ENCODE peak calls at places on chromosomes 5 and 9, in eight cellular contexts. One of them, this sample, is unnamed.
A peak's percentile ranks its signal among the peaks of the same experiment; 100 is the strongest.

GRCh38 chr9:117341161-117341560 is 73.7 kb downstream of the ASTN2 start:
- DNase-seq in GM23248: no peak
- DNase-seq in fibroblast of lung: no peak
- DNase-seq in effector memory CD4-positive, alpha-beta T cell: no peak
- DNase-seq in Karpas-422: no peak
- DNase-seq in CD8-positive, alpha-beta T cell: no peak
- DNase-seq in heart left ventricle: no peak
- DNase-seq in cardiac muscle cell: no peak
- DNase-seq in this sample: no peak

GRCh38 chr5:143314664-143315063 is 88.8 kb downstream of the NR3C1 start:
- DNase-seq in GM23248: peak; percentile 92
- DNase-seq in fibroblast of lung: peak; percentile 96
- DNase-seq in effector memory CD4-positive, alpha-beta T cell: no peak
- DNase-seq in Karpas-422: peak; percentile 57
- DNase-seq in CD8-positive, alpha-beta T cell: no peak
- DNase-seq in heart left ventricle: no peak
- DNase-seq in cardiac muscle cell: no peak
- DNase-seq in this sample: no peak

GRCh38 chr9:33446507-33447403 is 638 bp downstream of the AQP3 start:
- DNase-seq in GM23248: peak; percentile 70
- DNase-seq in fibroblast of lung: peak; percentile 58
- DNase-seq in effector memory CD4-positive, alpha-beta T cell: peak; percentile 57
- DNase-seq in Karpas-422: no peak
- DNase-seq in CD8-positive, alpha-beta T cell: peak; percentile 50
- DNase-seq in heart left ventricle: peak; percentile 78
- DNase-seq in cardiac muscle cell: no peak
- DNase-seq in this sample: peak; percentile 75

GRCh38 chr9:15157371-15157770 is 149.6 kb downstream of the TTC39B start:
- DNase-seq in GM23248: peak; percentile 47
- DNase-seq in fibroblast of lung: peak; percentile 72
- DNase-seq in effector memory CD4-positive, alpha-beta T cell: no peak
- DNase-seq in Karpas-422: no peak
- DNase-seq in CD8-positive, alpha-beta T cell: no peak
- DNase-seq in heart left ventricle: no peak
- DNase-seq in cardiac muscle cell: no peak
- DNase-seq in this sample: no peak

GRCh38 chr5:27830551-27830950 is 792.2 kb upstream of the CDH9 start:
- DNase-seq in GM23248: peak; percentile 0
- DNase-seq in fibroblast of lung: peak; percentile 62
- DNase-seq in effector memory CD4-positive, alpha-beta T cell: no peak
- DNase-seq in Karpas-422: no peak
- DNase-seq in CD8-positive, alpha-beta T cell: no peak
- DNase-seq in heart left ventricle: no peak
- DNase-seq in cardiac muscle cell: no peak
- DNase-seq in this sample: no peak

GRCh38 chr9:106019702-106020101 is 325.4 kb downstream of the TMEM38B start:
- DNase-seq in GM23248: no peak
- DNase-seq in fibroblast of lung: no peak
- DNase-seq in effector memory CD4-positive, alpha-beta T cell: no peak
- DNase-seq in Karpas-422: no peak
- DNase-seq in CD8-positive, alpha-beta T cell: no peak
- DNase-seq in heart left ventricle: no peak
- DNase-seq in cardiac muscle cell: no peak
- DNase-seq in this sample: no peak

GRCh38 chr9:80787636-80788035 is 901.7 kb downstream of the TLE1 start:
- DNase-seq in GM23248: no peak
- DNase-seq in fibroblast of lung: no peak
- DNase-seq in effector memory CD4-positive, alpha-beta T cell: no peak
- DNase-seq in Karpas-422: no peak
- DNase-seq in CD8-positive, alpha-beta T cell: no peak
- DNase-seq in heart left ventricle: no peak
- DNase-seq in cardiac muscle cell: no peak
- DNase-seq in this sample: no peak

GRCh38 chr5:80761176-80761575 is 106.4 kb upstream of the DHFR start:
- DNase-seq in GM23248: no peak
- DNase-seq in fibroblast of lung: no peak
- DNase-seq in effector memory CD4-positive, alpha-beta T cell: no peak
- DNase-seq in Karpas-422: no peak
- DNase-seq in CD8-positive, alpha-beta T cell: no peak
- DNase-seq in heart left ventricle: no peak
- DNase-seq in cardiac muscle cell: no peak
- DNase-seq in this sample: no peak

GRCh38 chr9:26341545-26341944 is 551.1 kb downstream of the CAAP1 start:
- DNase-seq in GM23248: no peak
- DNase-seq in fibroblast of lung: no peak
- DNase-seq in effector memory CD4-positive, alpha-beta T cell: no peak
- DNase-seq in Karpas-422: no peak
- DNase-seq in CD8-positive, alpha-beta T cell: no peak
- DNase-seq in heart left ventricle: no peak
- DNase-seq in cardiac muscle cell: no peak
- DNase-seq in this sample: no peak

GRCh38 chr5:116521173-116521872 is 53.3 kb downstream of the SEMA6A start:
- DNase-seq in GM23248: peak; percentile 2
- DNase-seq in fibroblast of lung: no peak
- DNase-seq in effector memory CD4-positive, alpha-beta T cell: no peak
- DNase-seq in Karpas-422: no peak
- DNase-seq in CD8-positive, alpha-beta T cell: no peak
- DNase-seq in heart left ventricle: peak; percentile 59
- DNase-seq in cardiac muscle cell: no peak
- DNase-seq in this sample: no peak

GRCh38 chr9:91782711-91783214 is 167.3 kb downstream of the ROR2 start:
- DNase-seq in GM23248: no peak
- DNase-seq in fibroblast of lung: no peak
- DNase-seq in effector memory CD4-positive, alpha-beta T cell: no peak
- DNase-seq in Karpas-422: no peak
- DNase-seq in CD8-positive, alpha-beta T cell: no peak
- DNase-seq in heart left ventricle: no peak
- DNase-seq in cardiac muscle cell: no peak
- DNase-seq in this sample: no peak

GRCh38 chr9:86202338-86202882 is 57.0 kb downstream of the C9orf153 start:
- DNase-seq in GM23248: peak; percentile 77
- DNase-seq in fibroblast of lung: peak; percentile 40
- DNase-seq in effector memory CD4-positive, alpha-beta T cell: no peak
- DNase-seq in Karpas-422: peak; percentile 82
- DNase-seq in CD8-positive, alpha-beta T cell: no peak
- DNase-seq in heart left ventricle: no peak
- DNase-seq in cardiac muscle cell: peak; percentile 56
- DNase-seq in this sample: no peak

DNA sequence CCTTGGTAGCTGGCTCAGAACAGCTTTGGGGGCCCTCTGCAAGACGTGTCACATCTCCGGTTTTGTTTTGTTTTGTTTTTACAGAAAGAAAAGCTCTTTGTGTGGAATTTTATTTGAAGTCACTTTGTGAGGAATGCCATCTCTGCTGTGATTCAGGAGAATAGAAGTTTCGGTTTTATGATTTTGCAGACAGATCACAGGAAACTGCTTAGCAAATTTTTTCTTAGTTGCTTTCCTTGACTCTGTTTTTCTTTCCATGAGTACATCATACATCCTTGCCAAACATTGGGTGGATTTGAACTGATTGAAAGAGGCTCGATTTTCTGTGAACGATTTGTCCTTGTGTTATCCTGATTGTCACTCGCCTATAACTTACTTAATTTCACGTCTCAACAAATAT is 5.1 kb downstream of the SEMA5A start:
- DNase-seq in GM23248: peak; percentile 40
- DNase-seq in fibroblast of lung: peak; percentile 66
- DNase-seq in effector memory CD4-positive, alpha-beta T cell: no peak
- DNase-seq in Karpas-422: no peak
- DNase-seq in CD8-positive, alpha-beta T cell: no peak
- DNase-seq in heart left ventricle: no peak
- DNase-seq in cardiac muscle cell: no peak
- DNase-seq in this sample: no peak
- H3K4me3 ChIP-seq in GM23248: no peak overlapping the region
- H3K4me3 ChIP-seq in fibroblast of lung: peak overlapping the region; percentile 45
- H3K4me3 ChIP-seq in effector memory CD4-positive, alpha-beta T cell: no peak overlapping the region
- H3K4me3 ChIP-seq in Karpas-422: no peak overlapping the region
- H3K4me3 ChIP-seq in CD8-positive, alpha-beta T cell: no peak overlapping the region
- H3K4me3 ChIP-seq in heart left ventricle: no peak overlapping the region
- H3K4me3 ChIP-seq in cardiac muscle cell: no peak overlapping the region
- H3K4me3 ChIP-seq in this sample: no peak overlapping the region

GRCh38 chr9:134492721-134493470 is 148.7 kb upstream of the COL5A1 start:
- DNase-seq in GM23248: no peak
- DNase-seq in fibroblast of lung: no peak
- DNase-seq in effector memory CD4-positive, alpha-beta T cell: no peak
- DNase-seq in Karpas-422: no peak
- DNase-seq in CD8-positive, alpha-beta T cell: no peak
- DNase-seq in heart left ventricle: no peak
- DNase-seq in cardiac muscle cell: no peak
- DNase-seq in this sample: peak; percentile 33
- H3K27me3 ChIP-seq in GM23248: no peaks in the 10 kb centered on the region
- H3K27me3 ChIP-seq in fibroblast of lung: no peaks in the 10 kb centered on the region
- H3K27me3 ChIP-seq in effector memory CD4-positive, alpha-beta T cell: no peaks in the 10 kb centered on the region
- H3K27me3 ChIP-seq in Karpas-422: no peaks in the 10 kb centered on the region
- H3K27me3 ChIP-seq in CD8-positive, alpha-beta T cell: no peaks in the 10 kb centered on the region
- H3K27me3 ChIP-seq in heart left ventricle: peaks cover 19% of the 10 kb centered on the region
- H3K27me3 ChIP-seq in cardiac muscle cell: no peaks in the 10 kb centered on the region
- H3K27me3 ChIP-seq in this sample: peaks cover 3% of the 10 kb centered on the region

DNA sequence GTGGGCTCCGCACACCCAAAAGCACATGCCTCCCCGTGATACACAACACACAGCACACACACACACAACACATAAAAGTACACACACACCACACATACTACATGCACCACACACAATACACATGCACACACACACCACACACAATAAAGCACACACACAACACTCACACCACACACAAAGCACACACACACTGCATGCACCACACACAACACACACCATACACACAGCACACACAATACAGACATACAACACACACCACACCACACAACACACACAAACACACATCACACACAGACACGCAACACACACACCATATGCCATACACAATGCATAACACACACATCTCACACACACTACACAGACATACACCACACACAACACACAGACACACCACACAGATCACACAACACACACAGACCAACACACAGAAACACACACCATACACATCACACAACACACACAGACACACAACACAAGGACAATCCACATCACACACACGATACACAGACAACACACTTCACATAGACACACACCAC is 3.4 kb upstream of the CCDC187 start:
- DNase-seq in GM23248: no peak
- DNase-seq in fibroblast of lung: no peak
- DNase-seq in effector memory CD4-positive, alpha-beta T cell: no peak
- DNase-seq in Karpas-422: no peak
- DNase-seq in CD8-positive, alpha-beta T cell: no peak
- DNase-seq in heart left ventricle: no peak
- DNase-seq in cardiac muscle cell: no peak
- DNase-seq in this sample: no peak
- H3K4me1 ChIP-seq in GM23248: no peaks in the 10 kb centered on the region
- H3K4me1 ChIP-seq in fibroblast of lung: no peaks in the 10 kb centered on the region
- H3K4me1 ChIP-seq in effector memory CD4-positive, alpha-beta T cell: peaks cover 7% of the 10 kb centered on the region
- H3K4me1 ChIP-seq in Karpas-422: peaks cover 51% of the 10 kb centered on the region
- H3K4me1 ChIP-seq in CD8-positive, alpha-beta T cell: no peaks in the 10 kb centered on the region
- H3K4me1 ChIP-seq in heart left ventricle: no peaks in the 10 kb centered on the region
- H3K4me1 ChIP-seq in cardiac muscle cell: no peaks in the 10 kb centered on the region
- H3K4me1 ChIP-seq in this sample: no peaks in the 10 kb centered on the region

GRCh38 chr5:58403822-58404433 is 56.0 kb downstream of the PLK2 start:
- DNase-seq in GM23248: no peak
- DNase-seq in fibroblast of lung: no peak
- DNase-seq in effector memory CD4-positive, alpha-beta T cell: no peak
- DNase-seq in Karpas-422: no peak
- DNase-seq in CD8-positive, alpha-beta T cell: no peak
- DNase-seq in heart left ventricle: no peak
- DNase-seq in cardiac muscle cell: no peak
- DNase-seq in this sample: no peak

GRCh38 chr5:58405175-58405574 is 54.7 kb downstream of the PLK2 start:
- DNase-seq in GM23248: no peak
- DNase-seq in fibroblast of lung: no peak
- DNase-seq in effector memory CD4-positive, alpha-beta T cell: no peak
- DNase-seq in Karpas-422: no peak
- DNase-seq in CD8-positive, alpha-beta T cell: no peak
- DNase-seq in heart left ventricle: no peak
- DNase-seq in cardiac muscle cell: no peak
- DNase-seq in this sample: no peak

GRCh38 chr5:58404734-58405133 is 55.2 kb downstream of the PLK2 start:
- DNase-seq in GM23248: no peak
- DNase-seq in fibroblast of lung: peak; percentile 5
- DNase-seq in effector memory CD4-positive, alpha-beta T cell: no peak
- DNase-seq in Karpas-422: no peak
- DNase-seq in CD8-positive, alpha-beta T cell: no peak
- DNase-seq in heart left ventricle: no peak
- DNase-seq in cardiac muscle cell: no peak
- DNase-seq in this sample: no peak

GRCh38 chr5:58407042-58407709 is 52.7 kb downstream of the PLK2 start:
- DNase-seq in GM23248: peak; percentile 86
- DNase-seq in fibroblast of lung: peak; percentile 89
- DNase-seq in effector memory CD4-positive, alpha-beta T cell: no peak
- DNase-seq in Karpas-422: no peak
- DNase-seq in CD8-positive, alpha-beta T cell: no peak
- DNase-seq in heart left ventricle: no peak
- DNase-seq in cardiac muscle cell: no peak
- DNase-seq in this sample: no peak

GRCh38 chr5:58406394-58406793 is 53.5 kb downstream of the PLK2 start:
- DNase-seq in GM23248: no peak
- DNase-seq in fibroblast of lung: peak; percentile 20
- DNase-seq in effector memory CD4-positive, alpha-beta T cell: no peak
- DNase-seq in Karpas-422: no peak
- DNase-seq in CD8-positive, alpha-beta T cell: no peak
- DNase-seq in heart left ventricle: no peak
- DNase-seq in cardiac muscle cell: no peak
- DNase-seq in this sample: no peak
- H3K4me3 ChIP-seq in GM23248: no peak overlapping the region
- H3K4me3 ChIP-seq in fibroblast of lung: no peak overlapping the region
- H3K4me3 ChIP-seq in effector memory CD4-positive, alpha-beta T cell: no peak overlapping the region
- H3K4me3 ChIP-seq in Karpas-422: no peak overlapping the region
- H3K4me3 ChIP-seq in CD8-positive, alpha-beta T cell: no peak overlapping the region
- H3K4me3 ChIP-seq in heart left ventricle: no peak overlapping the region
- H3K4me3 ChIP-seq in cardiac muscle cell: no peak overlapping the region
- H3K4me3 ChIP-seq in this sample: no peak overlapping the region

GRCh38 chr9:124481115-124481514 is 26.1 kb downstream of the NR5A1 start:
- DNase-seq in GM23248: no peak
- DNase-seq in fibroblast of lung: no peak
- DNase-seq in effector memory CD4-positive, alpha-beta T cell: no peak
- DNase-seq in Karpas-422: no peak
- DNase-seq in CD8-positive, alpha-beta T cell: no peak
- DNase-seq in heart left ventricle: no peak
- DNase-seq in cardiac muscle cell: no peak
- DNase-seq in this sample: no peak

GRCh38 chr9:124479371-124479770 is 27.8 kb downstream of the NR5A1 start:
- DNase-seq in GM23248: no peak
- DNase-seq in fibroblast of lung: no peak
- DNase-seq in effector memory CD4-positive, alpha-beta T cell: no peak
- DNase-seq in Karpas-422: no peak
- DNase-seq in CD8-positive, alpha-beta T cell: no peak
- DNase-seq in heart left ventricle: no peak
- DNase-seq in cardiac muscle cell: no peak
- DNase-seq in this sample: no peak

GRCh38 chr9:124478014-124478753 is 27.9 kb downstream of the ADGRD2 start:
- DNase-seq in GM23248: no peak
- DNase-seq in fibroblast of lung: no peak
- DNase-seq in effector memory CD4-positive, alpha-beta T cell: no peak
- DNase-seq in Karpas-422: no peak
- DNase-seq in CD8-positive, alpha-beta T cell: no peak
- DNase-seq in heart left ventricle: no peak
- DNase-seq in cardiac muscle cell: peak; percentile 43
- DNase-seq in this sample: no peak

GRCh38 chr9:124480621-124480981 is 26.6 kb downstream of the NR5A1 start:
- DNase-seq in GM23248: peak; percentile 48
- DNase-seq in fibroblast of lung: no peak
- DNase-seq in effector memory CD4-positive, alpha-beta T cell: no peak
- DNase-seq in Karpas-422: peak; percentile 84
- DNase-seq in CD8-positive, alpha-beta T cell: no peak
- DNase-seq in heart left ventricle: no peak
- DNase-seq in cardiac muscle cell: peak; percentile 72
- DNase-seq in this sample: no peak

GRCh38 chr9:124479947-124480620 is 27.1 kb downstream of the NR5A1 start:
- DNase-seq in GM23248: no peak
- DNase-seq in fibroblast of lung: no peak
- DNase-seq in effector memory CD4-positive, alpha-beta T cell: no peak
- DNase-seq in Karpas-422: no peak
- DNase-seq in CD8-positive, alpha-beta T cell: no peak
- DNase-seq in heart left ventricle: no peak
- DNase-seq in cardiac muscle cell: no peak
- DNase-seq in this sample: no peak
- H3K27me3 ChIP-seq in GM23248: peaks cover 36% of the 10 kb centered on the region
- H3K27me3 ChIP-seq in fibroblast of lung: peaks cover 29% of the 10 kb centered on the region
- H3K27me3 ChIP-seq in effector memory CD4-positive, alpha-beta T cell: peaks cover 13% of the 10 kb centered on the region
- H3K27me3 ChIP-seq in Karpas-422: no peaks in the 10 kb centered on the region
- H3K27me3 ChIP-seq in CD8-positive, alpha-beta T cell: peaks cover 6% of the 10 kb centered on the region
- H3K27me3 ChIP-seq in heart left ventricle: peaks cover 60% of the 10 kb centered on the region
- H3K27me3 ChIP-seq in cardiac muscle cell: peaks cover 5% of the 10 kb centered on the region
- H3K27me3 ChIP-seq in this sample: no peaks in the 10 kb centered on the region